ENCODE peak calls at places on chromosomes 11 and 22, in four cellular contexts. G is A549, Z is OCI-LY7, Q is stomach. U is an unnamed sample.

GRCh38 chr22:48338793-48339705 is 1488.6 kb downstream of the BRD1 start:
- DNase-seq in G (no peak), Z (no peak), Q (no peak), U (no peak)

GRCh38 chr11:126538071-126538470 is 182.6 kb downstream of the ST3GAL4 start:
- DNase-seq in G (no peak), Z (no peak), Q (no peak), U (peak)

GRCh38 chr11:102010776-102011500 is 36.3 kb upstream of the CFAP300 start:
- DNase-seq in G (peak), Z (no peak), Q (peak), U (peak)

GRCh38 chr11:44862546-44863101 is 88.1 kb downstream of the TP53I11 start:
- DNase-seq in G (no peak), Z (no peak), Q (no peak), U (no peak)

GRCh38 chr22:32205974-32206773 is 1.3 kb upstream of the RFPL2 start:
- DNase-seq in G (peak), Z (no peak), Q (no peak), U (no peak)

GRCh38 chr11:44835979-44836378 is 109.2 kb downstream of the TSPAN18 start:
- DNase-seq in G (no peak), Z (no peak), Q (no peak), U (no peak)

GRCh38 chr11:6705905-6706535 is 22.9 kb upstream of the MRPL17 start:
- DNase-seq in G (peak), Z (peak), Q (peak), U (no peak)

GRCh38 chr11:69155302-69156198 is at the start of gene SMIM38:
- DNase-seq in G (no peak), Z (no peak), Q (peak), U (no peak)

GRCh38 chr11:134464981-134465730 is 53.1 kb upstream of the B3GAT1 start:
- DNase-seq in G (no peak), Z (no peak), Q (no peak), U (no peak)

GRCh38 chr11:93225642-93226041 is 27.9 kb upstream of the SLC36A4 start:
- DNase-seq in G (peak), Z (peak), Q (no peak), U (no peak)

GRCh38 chr22:41445171-41446056 is 1.2 kb downstream of the TOB2 start:
- DNase-seq in G (no peak), Z (peak), Q (peak), U (no peak)

GRCh38 chr22:31313366-31314147 is 21.3 kb upstream of the PIK3IP1 start:
- DNase-seq in G (peak), Z (peak), Q (peak), U (peak)

GRCh38 chr22:26546282-26546681 is 34.0 kb upstream of the TFIP11 start:
- DNase-seq in G (no peak), Z (no peak), Q (no peak), U (no peak)

GRCh38 chr22:47148956-47149748 is 386.7 kb downstream of the TBC1D22A start:
- DNase-seq in G (no peak), Z (no peak), Q (no peak), U (no peak)

GRCh38 chr11:134347441-134347840 is 15.7 kb downstream of the GLB1L2 start:
- DNase-seq in G (no peak), Z (no peak), Q (no peak), U (no peak)

GRCh38 chr22:46079861-46080821 is 70.2 kb upstream of the PPARA start:
- DNase-seq in G (no peak), Z (no peak), Q (peak), U (no peak)

GRCh38 chr22:22070371-22070824 is 87.8 kb upstream of the TOP3B start:
- DNase-seq in G (no peak), Z (no peak), Q (no peak), U (no peak)

GRCh38 chr11:29634248-29634647 is 382.6 kb downstream of the KCNA4 start:
- DNase-seq in G (no peak), Z (no peak), Q (no peak), U (no peak)

GRCh38 chr11:2781413-2782274 is 81.8 kb upstream of the KCNQ1OT1 start:
- DNase-seq in G (no peak), Z (no peak), Q (peak), U (no peak)

GRCh38 chr11:126816655-126817054 is 183.9 kb downstream of the KIRREL3 start:
- DNase-seq in G (no peak), Z (no peak), Q (peak), U (no peak)

GRCh38 chr22:46432164-46433068 is 96.9 kb downstream of the TRMU start:
- DNase-seq in G (no peak), Z (peak), Q (peak), U (no peak)

GRCh38 chr11:13297917-13298356 is 20.3 kb downstream of the BMAL1 start:
- DNase-seq in G (no peak), Z (no peak), Q (no peak), U (no peak)

GRCh38 chr11:114447892-114448291 is 8.6 kb downstream of the REXO2 start:
- DNase-seq in G (no peak), Z (no peak), Q (no peak), U (no peak)

GRCh38 chr22:42915980-42916765 is 59.1 kb upstream of the ARFGAP3 start:
- DNase-seq in G (no peak), Z (no peak), Q (peak), U (no peak)

GRCh38 chr11:11813288-11813962 is 28.3 kb upstream of the USP47 start:
- DNase-seq in G (peak), Z (no peak), Q (peak), U (no peak)

GRCh38 chr11:73177380-73178091 is 35.4 kb upstream of the FCHSD2 start:
- DNase-seq in G (no peak), Z (no peak), Q (peak), U (no peak)

GRCh38 chr11:117059611-117060010 is 38.6 kb downstream of the SIK3 start:
- DNase-seq in G (no peak), Z (no peak), Q (no peak), U (no peak)

GRCh38 chr22:25754527-25755202 is 12.7 kb downstream of the MYO18B start:
- DNase-seq in G (no peak), Z (no peak), Q (no peak), U (no peak)

GRCh38 chr22:36423461-36424404 is 36.0 kb upstream of the MYH9 start:
- DNase-seq in G (no peak), Z (no peak), Q (no peak), U (no peak)
- TF ChIP-seq CTCF in G (no peak), Z (no peak), Q (no peak), U (no peak)

DNA sequence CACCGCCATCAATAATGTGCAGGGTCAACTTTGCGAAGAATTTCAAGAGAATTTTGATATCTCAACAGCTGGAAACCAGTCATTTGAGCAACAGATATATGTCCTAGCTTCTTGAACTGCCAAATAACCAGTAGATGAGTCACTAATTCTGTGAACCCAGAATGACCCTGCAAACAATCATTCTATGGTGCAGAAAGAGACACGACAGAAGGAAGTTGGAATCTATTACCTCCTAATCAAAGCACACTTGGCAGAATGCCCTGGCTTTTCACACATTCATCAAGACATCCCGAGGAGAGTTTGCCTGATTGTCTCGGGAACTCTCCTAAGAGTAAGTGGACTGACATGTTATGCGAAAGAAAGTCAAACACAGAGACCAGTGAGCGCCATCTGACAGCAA is 621.1 kb downstream of the OPCML start:
- DNase-seq in G (no peak), Z (no peak), Q (no peak), U (no peak)
- H3K4me3 ChIP-seq in G (no peak), Z (no peak), Q (no peak), U (no peak)

DNA sequence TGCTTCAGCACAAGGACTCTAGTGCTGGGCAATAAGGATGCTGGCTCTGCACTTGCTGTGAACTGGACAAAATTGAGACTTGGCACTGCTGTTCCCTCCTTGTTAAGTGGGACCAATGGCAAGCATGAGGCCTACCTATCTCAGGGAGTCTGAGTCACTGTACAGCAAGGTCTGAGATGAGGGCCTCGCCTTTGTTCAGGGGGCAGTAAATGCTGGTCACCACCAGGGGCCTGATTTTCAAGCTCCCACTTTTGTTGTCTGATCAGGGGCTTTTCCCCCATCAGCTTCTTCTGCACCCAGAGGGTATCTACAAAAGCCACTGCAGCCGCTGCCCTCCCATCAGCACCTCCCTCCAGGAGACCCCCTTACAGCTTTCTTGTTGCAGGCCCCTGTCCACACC is 22.8 kb downstream of the DHCR7 start:
- DNase-seq in G (no peak), Z (peak), Q (no peak), U (no peak)
- TF ChIP-seq CTCF in G (no peak), Z (no peak), Q (no peak), U (no peak)

DNA sequence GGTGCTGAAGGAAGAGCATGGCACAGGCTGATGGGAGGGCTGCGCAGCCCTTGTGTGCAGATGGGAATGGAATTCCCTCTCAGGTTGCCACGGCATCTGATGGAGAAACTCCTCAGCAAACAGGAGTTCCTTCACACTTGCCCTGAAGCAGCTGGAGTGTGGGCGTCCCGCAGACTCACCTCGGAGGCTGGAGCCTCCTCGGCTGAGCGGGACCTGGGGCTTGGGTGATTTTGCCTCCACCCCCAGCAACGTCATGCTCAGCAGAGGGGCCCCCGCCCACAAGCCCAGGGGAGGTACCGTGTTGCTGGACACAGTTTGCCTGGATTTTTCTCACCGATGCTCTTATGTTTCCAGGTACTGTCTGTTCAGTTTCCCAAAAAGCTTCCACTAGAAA is 63.4 kb downstream of the MYO7A start:
- DNase-seq in G (peak), Z (no peak), Q (no peak), U (no peak)
- H3K4me3 ChIP-seq in G (peak), Z (no peak), Q (peak), U (no peak)